ENCODE peak calls at places on chromosome 15, in ten cellular contexts. C is testis; K is upper lobe of right lung; E is left ventricle myocardium inferior; U is heart right ventricle; N is lung; H is uterus; F is CD8-positive, alpha-beta memory T cell; T is stomach; M is mesendoderm. J is an unnamed sample.
A peak's percentile ranks its signal among the peaks of the same experiment; 100 is the strongest.

GRCh38 chr15:70486451-70487379 is 276.6 kb downstream of the UACA start:
- DNase-seq in C (no peak), K (peak; percentile 73), E (peak; percentile 30), U (no peak), N (no peak), H (no peak), F (no peak), T (no peak), M (no peak), J (peak; percentile 35)

GRCh38 chr15:99508807-99509311 is 56.9 kb upstream of the MEF2A start:
- DNase-seq in C (peak; percentile 66), K (no peak), E (no peak), U (no peak), N (no peak), H (no peak), F (no peak), T (no peak), M (no peak), J (no peak)

GRCh38 chr15:80186597-80186996 is 33.8 kb downstream of the FAH start:
- DNase-seq in C (no peak), K (no peak), E (no peak), U (no peak), N (no peak), H (no peak), F (no peak), T (no peak), M (no peak), J (no peak)

GRCh38 chr15:90890839-90891238 is 6.5 kb downstream of the FES start:
- DNase-seq in C (no peak), K (no peak), E (no peak), U (no peak), N (no peak), H (no peak), F (no peak), T (no peak), M (no peak), J (no peak)

GRCh38 chr15:89743011-89743410 is 8.0 kb downstream of the MESP1 start:
- DNase-seq in C (no peak), K (no peak), E (no peak), U (no peak), N (no peak), H (no peak), F (no peak), T (no peak), M (no peak), J (no peak)

GRCh38 chr15:42091753-42092665 is 2.4 kb downstream of the PLA2G4D start:
- DNase-seq in C (no peak), K (no peak), E (no peak), U (no peak), N (no peak), H (no peak), F (no peak), T (no peak), M (peak; percentile 97), J (no peak)

GRCh38 chr15:63046927-63047760 is 4.6 kb downstream of the TPM1 start:
- DNase-seq in C (no peak), K (no peak), E (no peak), U (no peak), N (no peak), H (no peak), F (no peak), T (no peak), M (peak; percentile 92), J (no peak)

GRCh38 chr15:65032823-65033537 is 3.5 kb upstream of the MTFMT start:
- DNase-seq in C (peak; percentile 75), K (peak; percentile 84), E (peak; percentile 42), U (peak; percentile 38), N (peak; percentile 61), H (peak; percentile 53), F (peak; percentile 34), T (peak; percentile 68), M (peak; percentile 96), J (no peak)

GRCh38 chr15:69060041-69060481 is 45.6 kb downstream of the NOX5 start:
- DNase-seq in C (peak; percentile 37), K (no peak), E (peak; percentile 69), U (peak; percentile 72), N (no peak), H (no peak), F (no peak), T (peak; percentile 57), M (no peak), J (no peak)

GRCh38 chr15:32706704-32707103 is 11.1 kb upstream of the GREM1 start:
- DNase-seq in C (no peak), K (no peak), E (no peak), U (no peak), N (no peak), H (no peak), F (no peak), T (no peak), M (peak; percentile 13), J (no peak)

GRCh38 chr15:80978685-80979084 is 10.9 kb downstream of the MESD start:
- DNase-seq in C (no peak), K (no peak), E (no peak), U (no peak), N (no peak), H (no peak), F (no peak), T (no peak), M (peak; percentile 61), J (no peak)

GRCh38 chr15:38518084-38518483 is 46.5 kb downstream of the RASGRP1 start:
- DNase-seq in C (no peak), K (no peak), E (no peak), U (no peak), N (no peak), H (no peak), F (no peak), T (no peak), M (peak; percentile 32), J (no peak)

GRCh38 chr15:51318382-51319150 is 19.8 kb downstream of the CYP19A1 start:
- DNase-seq in C (no peak), K (no peak), E (no peak), U (no peak), N (no peak), H (no peak), F (no peak), T (no peak), M (no peak), J (no peak)

GRCh38 chr15:63611217-63611616 is 14.0 kb downstream of the FBXL22 start:
- DNase-seq in C (no peak), K (no peak), E (no peak), U (no peak), N (no peak), H (no peak), F (no peak), T (no peak), M (no peak), J (no peak)

GRCh38 chr15:20376872-20377271 is 164.7 kb downstream of the GOLGA6L6 start:
- DNase-seq in C (no peak), K (no peak), E (no peak), U (no peak), N (no peak), H (no peak), F (no peak), T (no peak), M (no peak), J (no peak)
- H3K27ac ChIP-seq in C (no peak overlapping the region), K (no peak overlapping the region), E (no peak overlapping the region), U (no peak overlapping the region), N (no peak overlapping the region), H (no peak overlapping the region), F (no peak overlapping the region), T (no peak overlapping the region), M (no peak overlapping the region), J (no peak overlapping the region)

DNA sequence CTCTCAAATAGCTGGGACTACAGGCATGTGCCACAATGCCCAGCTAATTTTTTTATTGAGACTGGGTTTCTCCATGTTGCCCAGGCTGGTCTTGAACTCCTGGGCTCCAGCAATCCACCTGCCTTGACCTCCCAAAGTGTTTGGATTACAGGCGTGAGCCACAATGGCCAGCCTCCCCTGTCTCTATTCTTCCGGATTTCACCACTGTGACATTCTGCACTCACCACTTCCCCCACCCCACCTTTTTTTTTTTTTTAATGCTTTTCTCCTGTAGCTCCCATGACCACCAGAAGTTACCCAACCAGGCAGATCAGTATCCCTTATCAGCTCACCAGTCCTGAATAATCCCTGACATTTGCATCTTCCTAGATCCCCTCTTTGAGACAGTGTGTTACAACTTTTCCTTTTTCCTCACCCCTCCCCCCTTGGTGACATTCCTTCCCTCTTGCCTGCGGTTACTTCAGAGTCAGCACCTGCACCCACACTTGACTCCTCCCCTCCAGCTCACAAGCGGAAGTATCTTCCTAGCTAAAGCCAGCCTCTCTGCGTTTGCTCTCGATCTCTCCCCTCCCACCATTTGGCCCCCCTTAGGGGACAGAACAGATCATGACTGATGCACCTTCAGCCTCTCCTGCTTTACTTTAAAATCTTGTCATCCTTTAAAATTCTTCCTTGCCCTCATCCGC is 13.5 kb upstream of the ZNF592 start:
- DNase-seq in C (peak; percentile 36), K (peak; percentile 78), E (peak; percentile 25), U (peak; percentile 47), N (peak; percentile 82), H (no peak), F (peak; percentile 77), T (peak; percentile 75), M (peak; percentile 99), J (peak; percentile 48)
- H3K4me3 ChIP-seq in C (no peak overlapping the region), K (peak overlapping the region; percentile 29), E (no peak overlapping the region), U (no peak overlapping the region), N (no peak overlapping the region), H (no peak overlapping the region), F (peak overlapping the region; percentile 49), T (no peak overlapping the region), M (no peak overlapping the region), J (peak overlapping the region; percentile 16)

DNA sequence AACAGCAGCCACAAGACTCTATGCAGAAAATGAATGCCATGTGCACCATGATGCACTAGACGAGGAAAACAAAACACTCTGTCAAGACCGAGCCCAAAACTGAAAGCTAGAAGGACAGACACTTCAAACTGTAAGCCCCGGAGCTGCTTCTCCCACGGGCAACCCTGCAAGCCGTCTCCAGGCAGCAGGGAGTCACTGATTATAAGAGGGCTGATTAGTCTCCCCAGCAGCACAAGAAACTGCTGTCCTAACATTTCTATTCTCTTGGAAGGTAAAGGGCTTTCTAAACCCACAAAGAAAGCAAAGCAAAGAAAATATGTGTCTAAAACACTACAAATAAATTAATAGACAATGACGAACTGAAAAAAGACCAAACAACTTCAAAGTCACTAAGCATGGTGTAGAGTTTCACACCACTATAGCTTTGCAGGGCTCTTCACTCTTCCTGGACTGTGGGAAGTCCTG is 15.5 kb downstream of the TBC1D2B start:
- DNase-seq in C (peak; percentile 51), K (no peak), E (no peak), U (no peak), N (no peak), H (no peak), F (peak; percentile 45), T (no peak), M (peak; percentile 42), J (no peak)
- H3K4me1 ChIP-seq in C (peaks cover 79% of the 10 kb centered on the region), K (peaks cover 91% of the 10 kb centered on the region), E (peaks cover 98% of the 10 kb centered on the region), U (peaks cover 59% of the 10 kb centered on the region), N (peaks cover under 1% of the 10 kb centered on the region), H (peaks cover 19% of the 10 kb centered on the region), F (peaks cover 94% of the 10 kb centered on the region), T (peaks cover 87% of the 10 kb centered on the region), M (peaks cover 2% of the 10 kb centered on the region), J (peaks cover 69% of the 10 kb centered on the region)

GRCh38 chr15:92897620-92898019 is 2.5 kb upstream of the CHD2 start:
- DNase-seq in C (no peak), K (no peak), E (no peak), U (no peak), N (no peak), H (no peak), F (no peak), T (no peak), M (no peak), J (no peak)
- H3K27ac ChIP-seq in C (peak overlapping the region; percentile 5), K (no peak overlapping the region), E (peak overlapping the region; percentile 21), U (no peak overlapping the region), N (no peak overlapping the region), H (peak overlapping the region; percentile 100), F (no peak overlapping the region), T (peak overlapping the region; percentile 15), M (no peak overlapping the region), J (no peak overlapping the region)

J was measured in effector memory CD4-positive, alpha-beta T cell.